ENCODE peak calls at places on chromosomes 2 and 18, in eight cellular contexts. M is adrenal gland, E is stomach, B is A549, C is osteocyte, P is right atrium auricular region, G is lower leg skin, Q is H9. T is an unnamed sample.

GRCh38 chr2:44825702-44826101 is 115.8 kb upstream of the SIX3 start:
- DNase-seq in B (no peak), E (no peak), G (no peak), P (no peak), C (no peak), Q (no peak), M (no peak), T (no peak)

GRCh38 chr2:202193881-202194353 is 44.5 kb downstream of the SUMO1 start:
- DNase-seq in G (no peak), M (no peak), P (no peak), E (no peak), C (no peak), Q (peak; percentile 31), B (no peak), T (no peak)

GRCh38 chr2:135373702-135374101 is 157.3 kb downstream of the ZRANB3 start:
- DNase-seq in E (no peak), G (no peak), C (no peak), M (no peak), P (no peak), Q (no peak), B (no peak), T (no peak)

GRCh38 chr2:152432765-152433164 is 97.8 kb downstream of the FMNL2 start:
- DNase-seq in B (no peak), P (no peak), E (no peak), G (no peak), C (no peak), Q (no peak), M (no peak), T (no peak)

GRCh38 chr18:5057348-5058012 is 139.6 kb downstream of the AKAIN1 start:
- DNase-seq in Q (peak; percentile 79), G (no peak), P (peak; percentile 69), C (no peak), M (peak; percentile 72), E (peak; percentile 57), B (peak; percentile 50), T (peak; percentile 76)

GRCh38 chr18:13308369-13308768 is 89.8 kb downstream of the LDLRAD4 start:
- DNase-seq in M (no peak), G (no peak), E (no peak), P (no peak), C (peak; percentile 54), Q (no peak), B (no peak), T (no peak)

GRCh38 chr2:152456262-152456661 is 121.3 kb downstream of the FMNL2 start:
- DNase-seq in B (peak; percentile 25), C (no peak), G (no peak), P (no peak), E (no peak), M (no peak), Q (no peak), T (no peak)

GRCh38 chr2:128319773-128320608 is 1.3 kb upstream of the HS6ST1 start:
- DNase-seq in E (peak; percentile 25), G (peak; percentile 88), M (no peak), Q (peak; percentile 38), P (peak; percentile 57), C (no peak), B (no peak), T (no peak)

GRCh38 chr2:20356042-20356441 is 5.4 kb upstream of the PUM2 start:
- DNase-seq in B (no peak), E (no peak), M (no peak), P (no peak), C (no peak), G (no peak), Q (no peak), T (no peak)

GRCh38 chr2:149175956-149176355 is 137.5 kb downstream of the LYPD6B start:
- DNase-seq in M (no peak), E (no peak), G (no peak), Q (no peak), C (no peak), P (no peak), B (no peak), T (no peak)

GRCh38 chr2:166516712-166517303 is 22.8 kb upstream of the SCN7A start:
- DNase-seq in P (no peak), M (peak; percentile 22), Q (no peak), B (peak; percentile 21), G (no peak), E (no peak), C (no peak), T (peak; percentile 47)

GRCh38 chr2:60550151-60550983 is 3.1 kb downstream of the BCL11A start:
- DNase-seq in C (peak; percentile 85), P (no peak), E (peak; percentile 79), M (peak; percentile 86), G (peak; percentile 88), B (peak; percentile 75), Q (peak; percentile 84), T (peak; percentile 78)

GRCh38 chr2:43228782-43229659 is 2.6 kb upstream of the ZFP36L2 start:
- DNase-seq in E (no peak), C (no peak), G (no peak), Q (no peak), B (no peak), P (no peak), M (no peak), T (no peak)

GRCh38 chr2:38123862-38124261 is 47.9 kb upstream of the CYP1B1 start:
- DNase-seq in M (no peak), Q (no peak), P (no peak), C (no peak), E (no peak), G (no peak), B (no peak), T (no peak)

GRCh38 chr2:183665403-183665802 is 541.2 kb downstream of the NUP35 start:
- DNase-seq in C (no peak), G (no peak), E (no peak), P (no peak), B (no peak), Q (no peak), M (no peak), T (no peak)

GRCh38 chr18:30781601-30782000 is 260.9 kb downstream of the DSC3 start:
- DNase-seq in C (no peak), G (no peak), M (no peak), B (no peak), E (no peak), P (no peak), Q (no peak), T (no peak)

GRCh38 chr2:106801256-106801655 is 84.7 kb downstream of the ST6GAL2 start:
- DNase-seq in C (no peak), G (no peak), Q (peak; percentile 39), M (no peak), B (no peak), P (no peak), E (no peak), T (peak; percentile 33)

GRCh38 chr18:76564117-76564516 is 69.1 kb upstream of the ZNF516 start:
- DNase-seq in C (no peak), Q (no peak), P (no peak), E (no peak), M (no peak), G (no peak), B (no peak), T (no peak)

GRCh38 chr2:159168707-159169106 is 117.8 kb downstream of the WDSUB1 start:
- DNase-seq in P (no peak), E (no peak), B (peak; percentile 12), C (no peak), Q (no peak), G (no peak), M (no peak), T (no peak)

GRCh38 chr2:236618370-236618769 is 48.7 kb downstream of the ACKR3 start:
- DNase-seq in C (no peak), E (no peak), B (no peak), P (no peak), G (no peak), Q (no peak), M (no peak), T (no peak)

GRCh38 chr2:175679728-175680127 is 322.3 kb downstream of the LNPK start:
- DNase-seq in G (no peak), M (no peak), E (no peak), B (no peak), P (no peak), C (no peak), Q (no peak), T (no peak)

GRCh38 chr2:175679231-175679630 is 322.8 kb downstream of the LNPK start:
- DNase-seq in P (no peak), G (no peak), M (no peak), C (no peak), E (no peak), B (no peak), Q (no peak), T (no peak)

GRCh38 chr2:175676813-175677212 is 325.3 kb downstream of the LNPK start:
- DNase-seq in G (no peak), C (no peak), Q (no peak), M (no peak), P (no peak), E (no peak), B (no peak), T (no peak)
- TF ChIP-seq CTCF in G (no peak), C (no peak), Q (peak; percentile 54), M (no peak), P (no peak), E (no peak), B (no peak), T (peak; percentile 36)

DNA sequence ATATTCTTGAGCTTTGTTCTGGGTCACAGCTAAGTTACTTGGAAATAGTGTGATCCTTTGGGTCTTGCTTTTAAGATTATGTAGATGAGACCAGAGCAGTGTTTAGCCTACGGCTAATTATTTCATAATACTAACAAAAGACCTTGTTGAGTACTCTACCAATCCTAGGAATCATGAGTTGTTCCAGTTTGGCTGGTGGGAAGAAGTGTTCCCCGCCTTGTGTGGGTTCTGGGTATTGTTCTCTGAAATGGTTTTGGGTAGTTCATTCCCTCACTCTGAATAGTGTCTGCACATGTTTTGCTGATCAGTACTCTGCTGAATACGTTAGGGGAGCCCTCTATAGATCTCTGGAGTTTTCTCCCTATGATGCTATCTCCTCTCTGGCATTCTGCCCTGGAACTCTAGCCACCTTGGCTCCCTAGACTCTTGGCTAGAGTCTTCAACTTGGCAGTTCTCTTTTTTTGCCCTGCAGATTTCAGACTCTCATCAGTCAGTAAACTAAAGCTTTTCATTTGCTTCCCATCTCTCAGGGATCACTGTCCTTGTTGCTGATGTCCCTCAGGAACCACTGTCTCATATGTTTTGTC is 48.4 kb downstream of the NEMP2 start:
- DNase-seq in Q (no peak), P (no peak), G (no peak), C (no peak), E (no peak), M (no peak), B (no peak), T (no peak)
- TF ChIP-seq CTCF in Q (no peak), P (no peak), G (no peak), C (no peak), E (no peak), M (no peak), B (no peak), T (no peak)

GRCh38 chr2:119008108-119008507 is 66.1 kb downstream of the MARCO start:
- DNase-seq in M (no peak), G (no peak), C (no peak), B (peak; percentile 40), E (no peak), P (no peak), Q (no peak), T (no peak)
- TF ChIP-seq CTCF in M (no peak), G (no peak), C (no peak), B (no peak), E (no peak), P (no peak), Q (peak; percentile 44), T (no peak)

DNA sequence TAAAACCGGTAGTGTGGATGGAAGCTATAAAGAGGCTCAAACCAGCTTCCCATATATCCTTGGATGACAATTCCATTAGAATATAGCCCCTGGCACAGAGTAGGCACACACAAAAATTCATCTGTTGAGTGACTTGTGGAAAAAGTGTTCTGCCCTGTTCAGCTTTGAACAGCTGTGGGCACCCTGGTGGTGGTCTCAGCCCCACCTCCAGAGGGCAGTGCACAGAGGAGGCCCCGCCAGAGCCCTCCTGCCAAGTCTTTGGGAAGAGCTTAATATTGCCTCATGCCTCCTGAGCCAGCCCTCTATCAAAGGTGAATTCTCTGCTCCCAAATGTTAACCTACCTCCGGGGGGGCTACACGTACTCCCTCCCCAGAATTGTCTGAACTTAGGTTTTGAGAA is 30.4 kb downstream of the EPAS1 start:
- DNase-seq in E (no peak), M (no peak), G (no peak), B (no peak), Q (no peak), P (no peak), C (no peak), T (no peak)
- TF ChIP-seq CTCF in E (no peak), M (no peak), G (no peak), B (peak; percentile 26), Q (peak; percentile 63), P (no peak), C (peak; percentile 13), T (no peak)